ENCODE peak calls at places on chromosomes 3 and 15, in six cellular contexts. One of them, this sample, is unnamed.

GRCh38 chr15:32723171-32723948 is 5.6 kb downstream of the GREM1 start:
- DNase-seq in brain microvascular endothelial cell: no peak
- DNase-seq in sigmoid colon: no peak
- DNase-seq in glutamatergic neuron: no peak
- DNase-seq in cardiac muscle cell: no peak
- DNase-seq in MCF 10A: no peak
- DNase-seq in this sample: no peak

GRCh38 chr3:160812304-160812703 is 56.3 kb downstream of the PPM1L start:
- DNase-seq in sigmoid colon: no peak
- DNase-seq in MCF 10A: no peak
- DNase-seq in cardiac muscle cell: no peak
- DNase-seq in glutamatergic neuron: no peak
- DNase-seq in brain microvascular endothelial cell: no peak
- DNase-seq in this sample: no peak

GRCh38 chr3:188832146-188832545 is 339.6 kb upstream of the TPRG1 start:
- DNase-seq in MCF 10A: no peak
- DNase-seq in glutamatergic neuron: no peak
- DNase-seq in sigmoid colon: no peak
- DNase-seq in cardiac muscle cell: no peak
- DNase-seq in brain microvascular endothelial cell: no peak
- DNase-seq in this sample: no peak

GRCh38 chr15:62773369-62774165 is 269.0 kb upstream of the TPM1 start:
- DNase-seq in MCF 10A: no peak
- DNase-seq in sigmoid colon: no peak
- DNase-seq in brain microvascular endothelial cell: no peak
- DNase-seq in glutamatergic neuron: no peak
- DNase-seq in cardiac muscle cell: no peak
- DNase-seq in this sample: no peak

GRCh38 chr15:76293361-76293760 is 17.9 kb downstream of the ETFA start:
- DNase-seq in glutamatergic neuron: no peak
- DNase-seq in brain microvascular endothelial cell: no peak
- DNase-seq in sigmoid colon: no peak
- DNase-seq in MCF 10A: no peak
- DNase-seq in cardiac muscle cell: no peak
- DNase-seq in this sample: no peak

GRCh38 chr3:9012521-9012920 is 49.2 kb upstream of the RAD18 start:
- DNase-seq in sigmoid colon: no peak
- DNase-seq in MCF 10A: no peak
- DNase-seq in glutamatergic neuron: no peak
- DNase-seq in brain microvascular endothelial cell: no peak
- DNase-seq in cardiac muscle cell: no peak
- DNase-seq in this sample: no peak

GRCh38 chr3:65371053-65371452 is 667.7 kb downstream of the MAGI1 start:
- DNase-seq in brain microvascular endothelial cell: no peak
- DNase-seq in MCF 10A: peak
- DNase-seq in sigmoid colon: no peak
- DNase-seq in cardiac muscle cell: no peak
- DNase-seq in glutamatergic neuron: no peak
- DNase-seq in this sample: no peak

GRCh38 chr3:58607816-58608215 is 30.6 kb upstream of the FAM107A start:
- DNase-seq in sigmoid colon: no peak
- DNase-seq in glutamatergic neuron: no peak
- DNase-seq in cardiac muscle cell: no peak
- DNase-seq in brain microvascular endothelial cell: no peak
- DNase-seq in MCF 10A: no peak
- DNase-seq in this sample: no peak

GRCh38 chr15:25236861-25237155 is 202.0 kb downstream of the UBE3A start:
- DNase-seq in sigmoid colon: peak
- DNase-seq in brain microvascular endothelial cell: no peak
- DNase-seq in glutamatergic neuron: no peak
- DNase-seq in cardiac muscle cell: no peak
- DNase-seq in MCF 10A: no peak
- DNase-seq in this sample: no peak

GRCh38 chr3:42349765-42350594 is 60.4 kb downstream of the LYZL4 start:
- DNase-seq in sigmoid colon: no peak
- DNase-seq in MCF 10A: no peak
- DNase-seq in cardiac muscle cell: no peak
- DNase-seq in glutamatergic neuron: no peak
- DNase-seq in brain microvascular endothelial cell: no peak
- DNase-seq in this sample: no peak

GRCh38 chr3:127002195-127003174 is 19.6 kb downstream of the PLXNA1 start:
- DNase-seq in MCF 10A: peak
- DNase-seq in glutamatergic neuron: peak
- DNase-seq in cardiac muscle cell: peak
- DNase-seq in sigmoid colon: peak
- DNase-seq in brain microvascular endothelial cell: peak
- DNase-seq in this sample: peak

GRCh38 chr3:31438742-31439141 is 94.0 kb upstream of the STT3B start:
- DNase-seq in glutamatergic neuron: no peak
- DNase-seq in MCF 10A: no peak
- DNase-seq in cardiac muscle cell: no peak
- DNase-seq in sigmoid colon: no peak
- DNase-seq in brain microvascular endothelial cell: no peak
- DNase-seq in this sample: no peak

GRCh38 chr3:111924283-111924682 is 54.5 kb upstream of the ABHD10 start:
- DNase-seq in MCF 10A: peak
- DNase-seq in brain microvascular endothelial cell: no peak
- DNase-seq in sigmoid colon: peak
- DNase-seq in glutamatergic neuron: no peak
- DNase-seq in cardiac muscle cell: no peak
- DNase-seq in this sample: no peak

GRCh38 chr3:80355144-80355543 is 587.3 kb upstream of the ROBO1 start:
- DNase-seq in MCF 10A: peak
- DNase-seq in sigmoid colon: no peak
- DNase-seq in cardiac muscle cell: no peak
- DNase-seq in brain microvascular endothelial cell: no peak
- DNase-seq in glutamatergic neuron: no peak
- DNase-seq in this sample: peak

GRCh38 chr3:195847061-195847950 is 35.6 kb upstream of the MUC4 start:
- DNase-seq in brain microvascular endothelial cell: peak
- DNase-seq in sigmoid colon: no peak
- DNase-seq in cardiac muscle cell: no peak
- DNase-seq in glutamatergic neuron: no peak
- DNase-seq in MCF 10A: peak
- DNase-seq in this sample: peak

GRCh38 chr15:39530446-39531342 is 50.2 kb upstream of the THBS1 start:
- DNase-seq in glutamatergic neuron: no peak
- DNase-seq in cardiac muscle cell: no peak
- DNase-seq in MCF 10A: no peak
- DNase-seq in sigmoid colon: no peak
- DNase-seq in brain microvascular endothelial cell: no peak
- DNase-seq in this sample: peak

GRCh38 chr3:13655074-13655913 is 106.4 kb downstream of the FBLN2 start:
- DNase-seq in glutamatergic neuron: peak
- DNase-seq in MCF 10A: no peak
- DNase-seq in cardiac muscle cell: peak
- DNase-seq in sigmoid colon: no peak
- DNase-seq in brain microvascular endothelial cell: no peak
- DNase-seq in this sample: peak

GRCh38 chr3:132399054-132399929 is 18.0 kb upstream of the DNAJC13 start:
- DNase-seq in MCF 10A: peak
- DNase-seq in sigmoid colon: no peak
- DNase-seq in cardiac muscle cell: peak
- DNase-seq in glutamatergic neuron: no peak
- DNase-seq in brain microvascular endothelial cell: peak
- DNase-seq in this sample: peak

GRCh38 chr3:123028233-123028828 is 768 bp upstream of the SEMA5B start:
- DNase-seq in sigmoid colon: peak
- DNase-seq in MCF 10A: peak
- DNase-seq in glutamatergic neuron: no peak
- DNase-seq in cardiac muscle cell: peak
- DNase-seq in brain microvascular endothelial cell: peak
- DNase-seq in this sample: peak

DNA sequence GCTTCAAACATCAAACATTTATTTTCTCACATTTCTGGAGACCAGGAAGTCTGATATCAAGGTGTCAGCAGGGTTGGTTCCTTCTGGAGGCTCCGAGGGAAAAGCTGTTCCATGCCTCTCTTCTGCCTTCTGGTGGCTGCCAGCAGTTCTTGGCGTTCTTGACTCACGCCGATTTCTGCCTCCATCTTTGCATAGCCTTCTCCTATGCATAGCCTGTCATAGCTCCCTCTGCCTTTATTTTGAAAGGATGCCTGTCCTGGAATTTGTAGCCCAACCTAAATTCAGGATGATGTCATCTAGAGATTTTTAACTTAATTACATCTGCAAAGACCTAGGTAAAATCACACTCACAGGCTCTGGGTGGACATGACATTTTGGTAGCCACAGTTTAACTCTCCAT is 70.4 kb downstream of the RGMA start:
- DNase-seq in brain microvascular endothelial cell: no peak
- DNase-seq in glutamatergic neuron: no peak
- DNase-seq in cardiac muscle cell: no peak
- DNase-seq in sigmoid colon: no peak
- DNase-seq in MCF 10A: no peak
- DNase-seq in this sample: peak
- TF ChIP-seq CTCF in brain microvascular endothelial cell: peak
- TF ChIP-seq CTCF in glutamatergic neuron: no peak
- TF ChIP-seq CTCF in cardiac muscle cell: peak
- TF ChIP-seq CTCF in sigmoid colon: peak
- TF ChIP-seq CTCF in MCF 10A: no peak
- TF ChIP-seq CTCF in this sample: peak

DNA sequence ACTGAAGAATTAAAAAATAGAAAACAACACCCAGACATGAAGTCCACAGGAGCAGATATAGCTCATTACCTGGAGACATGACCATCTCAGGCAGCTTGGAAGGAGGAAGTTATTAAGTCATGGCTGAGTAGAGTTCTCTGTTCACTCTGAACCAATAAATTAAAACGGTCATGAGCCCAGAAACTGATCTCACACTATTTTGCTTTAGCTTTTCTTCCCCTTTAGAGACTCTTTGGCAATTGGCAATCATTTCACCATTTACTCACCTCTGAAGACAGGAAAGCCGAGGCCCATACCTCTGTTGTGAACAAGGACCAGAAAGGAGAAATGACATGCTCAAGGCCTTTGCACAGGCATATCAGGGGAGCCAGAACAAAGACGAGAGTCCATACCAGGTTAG is 26.6 kb downstream of the CLDN18 start:
- DNase-seq in glutamatergic neuron: no peak
- DNase-seq in sigmoid colon: no peak
- DNase-seq in brain microvascular endothelial cell: no peak
- DNase-seq in cardiac muscle cell: no peak
- DNase-seq in MCF 10A: no peak
- DNase-seq in this sample: no peak
- TF ChIP-seq CTCF in glutamatergic neuron: no peak
- TF ChIP-seq CTCF in sigmoid colon: no peak
- TF ChIP-seq CTCF in brain microvascular endothelial cell: no peak
- TF ChIP-seq CTCF in cardiac muscle cell: no peak
- TF ChIP-seq CTCF in MCF 10A: no peak
- TF ChIP-seq CTCF in this sample: no peak

DNA sequence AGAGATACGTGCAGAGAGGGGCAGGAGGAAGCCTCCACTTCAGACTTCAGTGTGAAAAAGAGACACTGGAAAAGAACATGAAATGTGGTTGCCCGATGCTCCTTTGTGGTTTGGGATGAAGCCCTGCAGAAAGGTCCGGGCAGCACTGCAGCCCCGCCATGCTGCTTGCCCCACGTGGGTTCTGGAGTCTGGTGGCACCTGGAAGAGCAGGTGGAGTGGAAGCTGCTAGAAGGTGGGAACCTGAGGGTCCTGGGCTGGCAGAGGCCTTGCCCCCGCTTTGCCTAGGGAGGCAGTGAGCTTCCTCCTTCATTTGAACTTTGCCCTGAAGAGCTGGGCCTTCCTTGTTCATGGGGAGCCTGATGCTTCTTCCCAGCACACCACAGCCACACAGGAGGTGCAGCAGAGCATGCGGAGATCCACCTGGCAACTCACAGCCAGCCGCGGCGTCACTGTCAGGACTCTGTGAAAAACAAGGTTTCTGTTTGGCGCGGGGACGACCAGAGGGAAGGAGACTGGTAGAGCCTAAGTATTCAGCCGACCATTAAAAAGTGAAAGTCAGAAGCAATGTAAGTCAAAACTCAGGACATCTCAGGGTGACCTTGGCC is 59.0 kb downstream of the APBA2 start:
- DNase-seq in cardiac muscle cell: no peak
- DNase-seq in sigmoid colon: peak
- DNase-seq in glutamatergic neuron: no peak
- DNase-seq in brain microvascular endothelial cell: no peak
- DNase-seq in MCF 10A: no peak
- DNase-seq in this sample: no peak
- TF ChIP-seq CTCF in cardiac muscle cell: no peak
- TF ChIP-seq CTCF in sigmoid colon: no peak
- TF ChIP-seq CTCF in glutamatergic neuron: no peak
- TF ChIP-seq CTCF in brain microvascular endothelial cell: no peak
- TF ChIP-seq CTCF in MCF 10A: no peak
- TF ChIP-seq CTCF in this sample: no peak

DNA sequence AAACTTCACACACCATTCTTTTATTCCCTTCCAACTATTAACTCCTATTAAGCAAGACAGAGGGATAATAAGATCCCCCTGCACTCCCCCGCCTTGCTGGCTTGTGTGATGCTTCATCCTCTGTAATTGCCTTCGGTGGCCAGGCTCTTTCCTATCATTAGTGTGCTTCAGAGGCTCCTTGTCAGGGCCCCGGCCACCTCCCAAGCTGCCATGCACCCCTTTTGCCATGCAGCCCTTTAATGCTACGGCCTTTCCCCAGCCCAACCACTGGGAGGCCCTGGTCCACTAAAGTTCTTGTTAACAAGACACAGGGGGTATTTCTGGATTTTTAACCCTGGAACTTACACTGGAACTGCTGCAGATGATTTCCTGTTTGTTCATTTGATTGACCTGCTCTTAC is 175.9 kb upstream of the TOPAZ1 start:
- DNase-seq in glutamatergic neuron: no peak
- DNase-seq in brain microvascular endothelial cell: no peak
- DNase-seq in sigmoid colon: no peak
- DNase-seq in MCF 10A: no peak
- DNase-seq in cardiac muscle cell: peak
- DNase-seq in this sample: peak
- TF ChIP-seq CTCF in glutamatergic neuron: no peak
- TF ChIP-seq CTCF in brain microvascular endothelial cell: peak
- TF ChIP-seq CTCF in sigmoid colon: no peak
- TF ChIP-seq CTCF in MCF 10A: no peak
- TF ChIP-seq CTCF in cardiac muscle cell: no peak
- TF ChIP-seq CTCF in this sample: peak

GRCh38 chr15:55917881-55918296 is 75.5 kb downstream of the NEDD4 start:
- DNase-seq in brain microvascular endothelial cell: peak
- DNase-seq in cardiac muscle cell: peak
- DNase-seq in sigmoid colon: no peak
- DNase-seq in glutamatergic neuron: no peak
- DNase-seq in MCF 10A: peak
- DNase-seq in this sample: peak
- TF ChIP-seq CTCF in brain microvascular endothelial cell: peak
- TF ChIP-seq CTCF in cardiac muscle cell: peak
- TF ChIP-seq CTCF in sigmoid colon: peak
- TF ChIP-seq CTCF in glutamatergic neuron: peak
- TF ChIP-seq CTCF in MCF 10A: peak
- TF ChIP-seq CTCF in this sample: peak

GRCh38 chr15:37682304-37682703 is 252.1 kb upstream of the TMCO5A start:
- DNase-seq in glutamatergic neuron: no peak
- DNase-seq in cardiac muscle cell: no peak
- DNase-seq in sigmoid colon: no peak
- DNase-seq in MCF 10A: peak
- DNase-seq in brain microvascular endothelial cell: peak
- DNase-seq in this sample: peak
- TF ChIP-seq CTCF in glutamatergic neuron: no peak
- TF ChIP-seq CTCF in cardiac muscle cell: peak
- TF ChIP-seq CTCF in sigmoid colon: no peak
- TF ChIP-seq CTCF in MCF 10A: no peak
- TF ChIP-seq CTCF in brain microvascular endothelial cell: peak
- TF ChIP-seq CTCF in this sample: peak

GRCh38 chr3:113795693-113796092 is 42.9 kb upstream of the GRAMD1C start:
- DNase-seq in glutamatergic neuron: no peak
- DNase-seq in MCF 10A: no peak
- DNase-seq in cardiac muscle cell: no peak
- DNase-seq in brain microvascular endothelial cell: no peak
- DNase-seq in sigmoid colon: no peak
- DNase-seq in this sample: no peak
- TF ChIP-seq CTCF in glutamatergic neuron: no peak
- TF ChIP-seq CTCF in MCF 10A: no peak
- TF ChIP-seq CTCF in cardiac muscle cell: no peak
- TF ChIP-seq CTCF in brain microvascular endothelial cell: peak
- TF ChIP-seq CTCF in sigmoid colon: no peak
- TF ChIP-seq CTCF in this sample: no peak

GRCh38 chr3:172333692-172334457 is 114.4 kb downstream of the GHSR start:
- DNase-seq in brain microvascular endothelial cell: no peak
- DNase-seq in MCF 10A: no peak
- DNase-seq in glutamatergic neuron: no peak
- DNase-seq in sigmoid colon: no peak
- DNase-seq in cardiac muscle cell: no peak
- DNase-seq in this sample: no peak
- TF ChIP-seq CTCF in brain microvascular endothelial cell: peak
- TF ChIP-seq CTCF in MCF 10A: no peak
- TF ChIP-seq CTCF in glutamatergic neuron: no peak
- TF ChIP-seq CTCF in sigmoid colon: no peak
- TF ChIP-seq CTCF in cardiac muscle cell: peak
- TF ChIP-seq CTCF in this sample: peak